ENCODE peak calls at places on chromosomes 13 and 19, in eight cellular contexts. One of them, this sample, is unnamed.

GRCh38 chr13:23697772-23698313 is 127.6 kb downstream of the TNFRSF19 start:
- DNase-seq in AG08395: no peak
- DNase-seq in activated CD4-positive, CD25-positive, alpha-beta regulatory T cell: no peak
- DNase-seq in Calu3: no peak
- DNase-seq in pancreas: no peak
- DNase-seq in activated naive CD4-positive, alpha-beta T cell: no peak
- DNase-seq in fibroblast of pulmonary artery: no peak
- DNase-seq in NCI-H2029: no peak
- DNase-seq in this sample: no peak

GRCh38 chr13:24083722-24084421 is 76.6 kb upstream of the SPATA13 start:
- DNase-seq in NCI-H2029: no peak
- DNase-seq in pancreas: no peak
- DNase-seq in activated CD4-positive, CD25-positive, alpha-beta regulatory T cell: no peak
- DNase-seq in Calu3: no peak
- DNase-seq in fibroblast of pulmonary artery: no peak
- DNase-seq in AG08395: no peak
- DNase-seq in activated naive CD4-positive, alpha-beta T cell: no peak
- DNase-seq in this sample: no peak

GRCh38 chr19:47471381-47471732 is 336 bp downstream of the SLC8A2 start:
- DNase-seq in NCI-H2029: no peak
- DNase-seq in fibroblast of pulmonary artery: no peak
- DNase-seq in AG08395: no peak
- DNase-seq in activated CD4-positive, CD25-positive, alpha-beta regulatory T cell: no peak
- DNase-seq in Calu3: no peak
- DNase-seq in pancreas: no peak
- DNase-seq in activated naive CD4-positive, alpha-beta T cell: no peak
- DNase-seq in this sample: no peak

GRCh38 chr13:28375250-28375930 is 119.5 kb downstream of the FLT1 start:
- DNase-seq in AG08395: no peak
- DNase-seq in NCI-H2029: no peak
- DNase-seq in Calu3: no peak
- DNase-seq in fibroblast of pulmonary artery: no peak
- DNase-seq in activated naive CD4-positive, alpha-beta T cell: no peak
- DNase-seq in activated CD4-positive, CD25-positive, alpha-beta regulatory T cell: no peak
- DNase-seq in pancreas: no peak
- DNase-seq in this sample: no peak

GRCh38 chr13:23506071-23506820 is 64.0 kb upstream of the TNFRSF19 start:
- DNase-seq in fibroblast of pulmonary artery: peak
- DNase-seq in Calu3: no peak
- DNase-seq in activated CD4-positive, CD25-positive, alpha-beta regulatory T cell: no peak
- DNase-seq in pancreas: no peak
- DNase-seq in AG08395: peak
- DNase-seq in NCI-H2029: no peak
- DNase-seq in activated naive CD4-positive, alpha-beta T cell: no peak
- DNase-seq in this sample: no peak

GRCh38 chr13:110546933-110547332 is 14.6 kb downstream of the RAB20 start:
- DNase-seq in activated naive CD4-positive, alpha-beta T cell: no peak
- DNase-seq in AG08395: peak
- DNase-seq in NCI-H2029: peak
- DNase-seq in pancreas: peak
- DNase-seq in activated CD4-positive, CD25-positive, alpha-beta regulatory T cell: no peak
- DNase-seq in fibroblast of pulmonary artery: peak
- DNase-seq in Calu3: peak
- DNase-seq in this sample: no peak

GRCh38 chr19:50729894-50730293 is 6.7 kb downstream of the CLEC11A start:
- DNase-seq in NCI-H2029: no peak
- DNase-seq in AG08395: no peak
- DNase-seq in pancreas: no peak
- DNase-seq in activated naive CD4-positive, alpha-beta T cell: no peak
- DNase-seq in Calu3: no peak
- DNase-seq in activated CD4-positive, CD25-positive, alpha-beta regulatory T cell: no peak
- DNase-seq in fibroblast of pulmonary artery: no peak
- DNase-seq in this sample: no peak

GRCh38 chr13:79796116-79796515 is 315.2 kb downstream of the NDFIP2 start:
- DNase-seq in activated CD4-positive, CD25-positive, alpha-beta regulatory T cell: no peak
- DNase-seq in NCI-H2029: no peak
- DNase-seq in Calu3: no peak
- DNase-seq in AG08395: no peak
- DNase-seq in activated naive CD4-positive, alpha-beta T cell: no peak
- DNase-seq in pancreas: no peak
- DNase-seq in fibroblast of pulmonary artery: no peak
- DNase-seq in this sample: no peak

GRCh38 chr13:62360609-62361008 is 945.0 kb upstream of the PCDH20 start:
- DNase-seq in fibroblast of pulmonary artery: no peak
- DNase-seq in Calu3: no peak
- DNase-seq in pancreas: no peak
- DNase-seq in AG08395: no peak
- DNase-seq in activated naive CD4-positive, alpha-beta T cell: no peak
- DNase-seq in NCI-H2029: no peak
- DNase-seq in activated CD4-positive, CD25-positive, alpha-beta regulatory T cell: no peak
- DNase-seq in this sample: no peak

GRCh38 chr19:55372316-55373081 is 2.2 kb upstream of the IL11 start:
- DNase-seq in pancreas: no peak
- DNase-seq in fibroblast of pulmonary artery: peak
- DNase-seq in NCI-H2029: no peak
- DNase-seq in activated naive CD4-positive, alpha-beta T cell: no peak
- DNase-seq in AG08395: peak
- DNase-seq in Calu3: peak
- DNase-seq in activated CD4-positive, CD25-positive, alpha-beta regulatory T cell: no peak
- DNase-seq in this sample: no peak

GRCh38 chr19:2328401-2329161 is at the start of the genes LSM7 and SPPL2B:
- DNase-seq in AG08395: peak
- DNase-seq in activated CD4-positive, CD25-positive, alpha-beta regulatory T cell: peak
- DNase-seq in NCI-H2029: peak
- DNase-seq in pancreas: peak
- DNase-seq in activated naive CD4-positive, alpha-beta T cell: peak
- DNase-seq in Calu3: peak
- DNase-seq in fibroblast of pulmonary artery: peak
- DNase-seq in this sample: peak

GRCh38 chr13:27915301-27916207 is 4.2 kb upstream of the PDX1 start:
- DNase-seq in AG08395: no peak
- DNase-seq in activated CD4-positive, CD25-positive, alpha-beta regulatory T cell: no peak
- DNase-seq in Calu3: no peak
- DNase-seq in fibroblast of pulmonary artery: no peak
- DNase-seq in pancreas: no peak
- DNase-seq in NCI-H2029: no peak
- DNase-seq in activated naive CD4-positive, alpha-beta T cell: no peak
- DNase-seq in this sample: no peak

GRCh38 chr13:44451651-44452050 is 78.0 kb downstream of the SERP2 start:
- DNase-seq in activated naive CD4-positive, alpha-beta T cell: no peak
- DNase-seq in Calu3: no peak
- DNase-seq in NCI-H2029: no peak
- DNase-seq in AG08395: no peak
- DNase-seq in activated CD4-positive, CD25-positive, alpha-beta regulatory T cell: no peak
- DNase-seq in pancreas: no peak
- DNase-seq in fibroblast of pulmonary artery: no peak
- DNase-seq in this sample: no peak

GRCh38 chr19:41886761-41887710 is 4.1 kb downstream of the ARHGEF1 start:
- DNase-seq in AG08395: no peak
- DNase-seq in pancreas: no peak
- DNase-seq in Calu3: no peak
- DNase-seq in NCI-H2029: no peak
- DNase-seq in activated naive CD4-positive, alpha-beta T cell: peak
- DNase-seq in fibroblast of pulmonary artery: no peak
- DNase-seq in activated CD4-positive, CD25-positive, alpha-beta regulatory T cell: no peak
- DNase-seq in this sample: peak